ENCODE peak calls at places on chromosomes 13 and 19, in ten cellular contexts. X is MCF 10A, J is Caco-2, M is cardiac fibroblast, F is RWPE1, A is esophagus squamous epithelium, D is neural crest cell, S is endothelial cell, R is hepatocyte, T is psoas muscle. Y is an unnamed sample.

GRCh38 chr13:52851153-52851962 is 2.9 kb upstream of the PCDH8 start:
- DNase-seq in X (peak), J (peak), M (peak), F (peak), A (no peak), D (peak), S (peak), R (peak), T (no peak), Y (no peak)

GRCh38 chr13:37701972-37702371 is 103.4 kb upstream of the POSTN start:
- DNase-seq in X (peak), J (no peak), M (peak), F (peak), A (no peak), D (no peak), S (no peak), R (peak), T (no peak), Y (no peak)

GRCh38 chr13:46633416-46633815 is 80.4 kb downstream of the LRCH1 start:
- DNase-seq in X (peak), J (peak), M (peak), F (peak), A (no peak), D (no peak), S (no peak), R (no peak), T (no peak), Y (no peak)

GRCh38 chr13:112783946-112784500 is 94.2 kb downstream of the ATP11A start:
- DNase-seq in X (no peak), J (no peak), M (no peak), F (no peak), A (no peak), D (no peak), S (no peak), R (no peak), T (no peak), Y (no peak)

GRCh38 chr13:110561335-110562033 is at the start of gene RAB20:
- DNase-seq in X (peak), J (peak), M (peak), F (peak), A (peak), D (peak), S (peak), R (peak), T (peak), Y (peak)

GRCh38 chr13:80603351-80603750 is 262.4 kb upstream of the SPRY2 start:
- DNase-seq in X (peak), J (no peak), M (peak), F (no peak), A (no peak), D (no peak), S (no peak), R (no peak), T (no peak), Y (no peak)

GRCh38 chr13:113203507-113204377 is 4.7 kb downstream of the PCID2 start:
- DNase-seq in X (no peak), J (no peak), M (peak), F (no peak), A (no peak), D (no peak), S (no peak), R (peak), T (no peak), Y (no peak)

GRCh38 chr19:12574036-12574435 is 22.8 kb upstream of the ZNF564 start:
- DNase-seq in X (no peak), J (no peak), M (no peak), F (no peak), A (no peak), D (no peak), S (no peak), R (no peak), T (no peak), Y (no peak)

GRCh38 chr13:30360586-30360985 is 53.2 kb upstream of the KATNAL1 start:
- DNase-seq in X (no peak), J (no peak), M (no peak), F (no peak), A (no peak), D (no peak), S (no peak), R (no peak), T (no peak), Y (no peak)
- TF ChIP-seq CTCF in X (no peak), J (no peak), M (no peak), F (no peak), A (no peak), D (no peak), S (no peak), R (no peak), T (no peak), Y (no peak)

GRCh38 chr13:44364019-44364418 is 9.6 kb upstream of the SERP2 start:
- DNase-seq in X (no peak), J (no peak), M (no peak), F (no peak), A (no peak), D (no peak), S (no peak), R (no peak), T (no peak), Y (no peak)

GRCh38 chr13:44362394-44363040 is 11.1 kb upstream of the SERP2 start:
- DNase-seq in X (no peak), J (no peak), M (no peak), F (no peak), A (no peak), D (no peak), S (no peak), R (no peak), T (no peak), Y (no peak)

GRCh38 chr13:44365008-44365407 is 8.6 kb upstream of the SERP2 start:
- DNase-seq in X (no peak), J (no peak), M (no peak), F (peak), A (no peak), D (no peak), S (no peak), R (no peak), T (no peak), Y (no peak)

GRCh38 chr13:44365899-44366298 is 7.7 kb upstream of the SERP2 start:
- DNase-seq in X (no peak), J (no peak), M (no peak), F (no peak), A (no peak), D (no peak), S (no peak), R (no peak), T (no peak), Y (no peak)

DNA sequence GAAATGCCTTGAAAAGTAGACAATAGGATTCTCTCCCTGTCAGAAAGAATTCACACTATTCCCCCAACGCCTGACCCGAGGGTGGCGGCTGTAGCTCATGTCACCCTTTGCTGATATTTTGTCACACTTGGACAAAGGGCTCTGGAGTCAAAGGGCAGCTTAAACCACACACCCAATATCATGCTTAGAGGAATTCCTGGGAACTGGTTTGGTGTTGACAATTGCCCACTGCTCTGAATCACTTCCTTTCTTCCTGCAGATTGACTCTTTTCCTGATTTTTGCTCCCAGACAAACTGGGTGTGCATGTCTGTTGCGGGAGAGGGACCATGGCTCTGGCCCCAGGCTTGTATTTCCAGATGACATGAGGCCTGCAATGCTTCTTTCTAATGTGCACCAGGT is 9.0 kb upstream of the SERP2 start:
- DNase-seq in X (peak), J (peak), M (no peak), F (peak), A (no peak), D (no peak), S (no peak), R (no peak), T (no peak), Y (no peak)
- TF ChIP-seq CTCF in X (no peak), J (no peak), M (no peak), F (no peak), A (no peak), D (no peak), S (no peak), R (no peak), T (no peak), Y (no peak)

DNA sequence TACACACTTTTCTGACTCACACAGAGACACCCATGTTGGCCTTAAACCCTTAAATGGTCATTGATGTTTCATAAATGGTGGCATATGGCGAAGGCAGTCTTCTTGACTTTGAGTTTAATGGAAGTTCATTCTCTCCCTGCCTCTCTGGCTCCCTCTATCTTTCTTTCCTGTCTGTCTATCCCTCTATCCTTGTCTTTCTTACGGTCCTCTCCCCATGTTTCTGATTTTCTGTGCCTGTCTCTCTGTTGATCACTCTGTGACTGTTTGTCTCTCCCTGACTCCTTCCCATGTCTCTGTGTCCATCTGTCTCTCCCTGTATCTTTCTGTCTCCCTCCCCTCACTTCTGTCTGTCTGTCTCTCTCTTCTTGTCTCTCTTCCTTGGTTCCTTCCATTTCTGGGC is 43.2 kb upstream of the SHKBP1 start:
- DNase-seq in X (no peak), J (no peak), M (no peak), F (no peak), A (no peak), D (no peak), S (no peak), R (no peak), T (no peak), Y (no peak)
- TF ChIP-seq CTCF in X (no peak), J (peak), M (peak), F (no peak), A (no peak), D (no peak), S (no peak), R (peak), T (no peak), Y (no peak)

GRCh38 chr13:42594577-42595571 is 20.9 kb downstream of the TNFSF11 start:
- DNase-seq in X (peak), J (peak), M (peak), F (peak), A (no peak), D (peak), S (peak), R (peak), T (no peak), Y (no peak)

GRCh38 chr13:42592915-42593718 is 19.2 kb downstream of the TNFSF11 start:
- DNase-seq in X (no peak), J (no peak), M (no peak), F (no peak), A (no peak), D (no peak), S (no peak), R (no peak), T (no peak), Y (no peak)

GRCh38 chr13:42593719-42594012 is 19.7 kb downstream of the TNFSF11 start:
- DNase-seq in X (no peak), J (no peak), M (no peak), F (no peak), A (no peak), D (no peak), S (no peak), R (no peak), T (no peak), Y (no peak)

GRCh38 chr13:42597505-42597904 is 23.6 kb downstream of the TNFSF11 start:
- DNase-seq in X (no peak), J (no peak), M (no peak), F (no peak), A (no peak), D (no peak), S (no peak), R (no peak), T (no peak), Y (no peak)

GRCh38 chr13:42591602-42592001 is 17.6 kb downstream of the TNFSF11 start:
- DNase-seq in X (peak), J (no peak), M (no peak), F (no peak), A (no peak), D (no peak), S (no peak), R (no peak), T (no peak), Y (no peak)
- TF ChIP-seq CTCF in X (no peak), J (no peak), M (no peak), F (no peak), A (no peak), D (no peak), S (no peak), R (no peak), T (no peak), Y (no peak)

GRCh38 chr13:20565120-20565736 is 1.7 kb upstream of the IFT88 start:
- DNase-seq in X (no peak), J (no peak), M (no peak), F (no peak), A (no peak), D (no peak), S (no peak), R (no peak), T (no peak), Y (no peak)

GRCh38 chr13:20566424-20566916 is 487 bp upstream of the IFT88 start:
- DNase-seq in X (peak), J (no peak), M (no peak), F (peak), A (no peak), D (no peak), S (no peak), R (peak), T (no peak), Y (peak)

GRCh38 chr13:20567881-20568528 is 1.0 kb downstream of the IFT88 start:
- DNase-seq in X (peak), J (no peak), M (no peak), F (no peak), A (no peak), D (no peak), S (no peak), R (no peak), T (no peak), Y (no peak)

GRCh38 chr13:20570540-20570939 is 3.6 kb downstream of the IFT88 start:
- DNase-seq in X (no peak), J (no peak), M (peak), F (no peak), A (no peak), D (no peak), S (no peak), R (no peak), T (no peak), Y (no peak)

GRCh38 chr13:20566917-20567755 is at the start of gene IFT88:
- DNase-seq in X (peak), J (peak), M (peak), F (peak), A (peak), D (peak), S (peak), R (peak), T (peak), Y (peak)
- TF ChIP-seq CTCF in X (no peak), J (no peak), M (no peak), F (no peak), A (peak), D (no peak), S (no peak), R (no peak), T (no peak), Y (no peak)

DNA sequence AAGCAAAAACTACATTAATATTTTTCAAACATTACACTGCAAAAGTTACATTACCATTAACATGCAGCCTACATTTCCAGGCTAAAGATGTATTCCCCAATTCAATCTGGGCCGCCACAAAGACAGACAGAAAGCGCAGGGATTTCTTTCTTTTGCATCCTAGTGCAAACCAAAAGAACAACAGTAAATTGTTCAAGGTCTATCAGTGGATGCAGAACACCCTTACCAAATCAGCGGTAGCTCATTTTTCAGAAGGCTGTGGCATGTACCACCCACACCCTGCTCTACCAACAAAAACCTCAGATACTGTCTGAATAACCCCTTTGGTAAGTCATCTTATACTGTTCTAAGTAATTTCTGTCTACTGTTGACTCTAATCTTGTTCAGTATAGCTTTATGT is 3.6 kb downstream of the TPT1 start:
- DNase-seq in X (no peak), J (no peak), M (no peak), F (no peak), A (no peak), D (no peak), S (no peak), R (no peak), T (no peak), Y (no peak)
- TF ChIP-seq CTCF in X (no peak), J (no peak), M (no peak), F (no peak), A (no peak), D (no peak), S (no peak), R (no peak), T (no peak), Y (no peak)

GRCh38 chr19:56821675-56822074 is 18.9 kb downstream of the PEG3 start:
- DNase-seq in X (no peak), J (no peak), M (no peak), F (no peak), A (no peak), D (no peak), S (no peak), R (no peak), T (no peak), Y (no peak)

GRCh38 chr19:56823417-56823816 is 17.1 kb downstream of the PEG3 start:
- DNase-seq in X (no peak), J (no peak), M (no peak), F (no peak), A (no peak), D (no peak), S (no peak), R (no peak), T (no peak), Y (no peak)

GRCh38 chr19:56822755-56823154 is 17.8 kb downstream of the PEG3 start:
- DNase-seq in X (no peak), J (no peak), M (no peak), F (no peak), A (no peak), D (no peak), S (no peak), R (no peak), T (no peak), Y (no peak)

GRCh38 chr19:56823956-56824355 is 16.6 kb downstream of the PEG3 start:
- DNase-seq in X (no peak), J (no peak), M (no peak), F (no peak), A (no peak), D (no peak), S (no peak), R (no peak), T (no peak), Y (no peak)

GRCh38 chr19:56821209-56821608 is 19.3 kb downstream of the PEG3 start:
- DNase-seq in X (no peak), J (no peak), M (no peak), F (no peak), A (no peak), D (no peak), S (no peak), R (no peak), T (no peak), Y (no peak)
- TF ChIP-seq CTCF in X (no peak), J (no peak), M (no peak), F (no peak), A (no peak), D (no peak), S (no peak), R (no peak), T (no peak), Y (no peak)

DNA sequence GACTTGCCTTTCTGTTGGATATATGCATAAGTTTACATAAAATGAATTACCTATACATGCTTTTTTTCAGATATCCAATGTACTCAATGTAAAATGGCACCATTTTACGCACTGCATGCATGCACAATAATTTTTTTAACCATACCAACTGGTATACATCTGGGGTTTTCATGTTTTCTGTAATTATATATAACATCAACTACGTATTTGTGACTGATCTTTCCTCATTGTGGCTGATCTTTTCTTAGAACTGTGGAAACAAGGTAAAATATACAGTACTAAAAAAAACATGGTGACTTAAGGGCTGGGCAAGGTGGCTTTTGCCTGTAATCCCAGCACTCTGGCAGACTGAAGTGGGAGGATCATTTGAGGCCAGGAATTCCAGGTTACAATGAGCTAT is 18.5 kb downstream of the PSPC1 start:
- DNase-seq in X (no peak), J (no peak), M (no peak), F (no peak), A (no peak), D (no peak), S (no peak), R (no peak), T (no peak), Y (no peak)
- TF ChIP-seq CTCF in X (no peak), J (no peak), M (no peak), F (no peak), A (no peak), D (no peak), S (no peak), R (no peak), T (no peak), Y (no peak)

Y was measured in omental fat pad.